ENCODE peak calls at places on chromosomes 6 and 20, in six cellular contexts. F is SW480, E is fibroblast of lung, C is hippocampal formation, Z is cardiac muscle cell, L is neural crest cell. W is an unnamed sample.

GRCh38 chr6:134984821-134985220 is 34.9 kb upstream of the ALDH8A1 start:
- DNase-seq in F (peak), E (peak), C (no peak), Z (no peak), L (no peak), W (no peak)

GRCh38 chr6:135258970-135259369 is 77.9 kb downstream of the MYB start:
- DNase-seq in F (no peak), E (no peak), C (no peak), Z (no peak), L (no peak), W (no peak)

GRCh38 chr6:75272145-75272840 is 12.3 kb downstream of the TMEM30A start:
- DNase-seq in F (no peak), E (peak), C (no peak), Z (no peak), L (no peak), W (no peak)

GRCh38 chr20:1449370-1449769 is 17.3 kb downstream of the NSFL1C start:
- DNase-seq in F (no peak), E (no peak), C (no peak), Z (no peak), L (no peak), W (no peak)

GRCh38 chr6:44219053-44219814 is 2.5 kb downstream of the MYMX start:
- DNase-seq in F (peak), E (peak), C (no peak), Z (peak), L (peak), W (no peak)

GRCh38 chr20:43836790-43837189 is 77.9 kb upstream of the TOX2 start:
- DNase-seq in F (no peak), E (no peak), C (no peak), Z (no peak), L (no peak), W (no peak)

GRCh38 chr6:79762370-79762769 is 131.2 kb downstream of the SH3BGRL2 start:
- DNase-seq in F (peak), E (peak), C (no peak), Z (peak), L (no peak), W (no peak)

GRCh38 chr6:150129616-150130505 is 13.0 kb upstream of the PPP1R14C start:
- DNase-seq in F (no peak), E (no peak), C (no peak), Z (no peak), L (no peak), W (no peak)

GRCh38 chr6:106182455-106182854 is 96.3 kb downstream of the PRDM1 start:
- DNase-seq in F (no peak), E (no peak), C (no peak), Z (no peak), L (no peak), W (no peak)

GRCh38 chr6:402901-403658 is 11.5 kb downstream of the IRF4 start:
- DNase-seq in F (no peak), E (no peak), C (no peak), Z (no peak), L (no peak), W (no peak)